ENCODE peak calls at places on chromosomes 5 and 9, in nine cellular contexts. Y is neural progenitor cell; A is HepG2; P is HCT116; F is right atrium auricular region; R is colonic mucosa; S is neuronal stem cell; Q is CD8-positive, alpha-beta memory T cell; L is small intestine. V is an unnamed sample.
A peak's percentile ranks its signal among the peaks of the same experiment; 100 is the strongest.

GRCh38 chr9:76027426-76027825 is 137.0 kb downstream of the PCSK5 start:
- DNase-seq in F (no peak), R (no peak), A (no peak), S (no peak), Q (no peak), L (no peak), Y (no peak), P (no peak), V (no peak)

GRCh38 chr5:139982975-139983240 is 60.2 kb downstream of the NRG2 start:
- DNase-seq in R (no peak), L (no peak), S (no peak), F (no peak), A (no peak), P (no peak), Y (peak; percentile 47), Q (no peak), V (no peak)

GRCh38 chr5:7756453-7756852 is 94.5 kb downstream of the CFAP90 start:
- DNase-seq in R (no peak), Y (no peak), F (no peak), S (no peak), Q (no peak), P (no peak), A (no peak), L (no peak), V (no peak)

GRCh38 chr5:60366489-60366888 is 333.5 kb downstream of the DEPDC1B start:
- DNase-seq in Y (no peak), F (no peak), L (no peak), A (no peak), Q (no peak), P (no peak), S (no peak), R (no peak), V (no peak)

GRCh38 chr9:91159664-91160121 is 202.0 kb downstream of the AUH start:
- DNase-seq in S (no peak), F (peak; percentile 64), A (no peak), P (no peak), Y (no peak), L (peak; percentile 32), R (peak; percentile 79), Q (no peak), V (no peak)

GRCh38 chr9:110575952-110576351 is 3.6 kb downstream of the SVEP1 start:
- DNase-seq in S (no peak), Q (no peak), Y (no peak), P (no peak), R (no peak), L (no peak), A (no peak), F (no peak), V (no peak)

GRCh38 chr9:37262410-37262809 is 142.0 kb downstream of the ZCCHC7 start:
- DNase-seq in R (no peak), P (no peak), F (no peak), S (no peak), Y (peak; percentile 58), A (no peak), Q (no peak), L (peak; percentile 16), V (no peak)

GRCh38 chr5:65037845-65038815 is 269.4 kb downstream of the CWC27 start:
- DNase-seq in P (peak; percentile 65), L (peak; percentile 69), Q (no peak), S (no peak), F (peak; percentile 66), R (peak; percentile 52), Y (peak; percentile 63), A (peak; percentile 39), V (peak; percentile 30)

GRCh38 chr5:119022017-119022745 is 33.8 kb upstream of the DTWD2 start:
- DNase-seq in A (no peak), F (no peak), R (no peak), S (no peak), P (no peak), Y (peak; percentile 32), L (peak; percentile 20), Q (no peak), V (peak; percentile 16)

GRCh38 chr5:76427481-76428140 is 24.5 kb downstream of the IQGAP2 start:
- DNase-seq in S (no peak), R (no peak), F (no peak), L (no peak), Q (no peak), A (no peak), Y (no peak), P (no peak), V (no peak)

GRCh38 chr9:121154782-121155181 is 46.9 kb downstream of the RAB14 start:
- DNase-seq in L (no peak), S (no peak), F (no peak), A (no peak), R (no peak), Q (no peak), P (peak; percentile 46), Y (no peak), V (no peak)

GRCh38 chr9:19229725-19230355 is 653 bp upstream of the DENND4C start:
- DNase-seq in L (peak; percentile 82), F (peak; percentile 79), P (peak; percentile 36), S (no peak), Q (peak; percentile 80), Y (peak; percentile 96), R (peak; percentile 78), A (peak; percentile 51), V (peak; percentile 75)

GRCh38 chr5:142432961-142433360 is 108.1 kb upstream of the SPRY4 start:
- DNase-seq in Q (peak; percentile 78), L (peak; percentile 54), Y (no peak), F (no peak), P (no peak), S (no peak), R (no peak), A (no peak), V (no peak)

GRCh38 chr5:113273949-113274348 is 160.8 kb downstream of the TSSK1B start:
- DNase-seq in Y (no peak), Q (no peak), S (no peak), L (no peak), F (no peak), A (no peak), R (no peak), P (no peak), V (no peak)

GRCh38 chr9:81052846-81053245 is 636.5 kb downstream of the TLE1 start:
- DNase-seq in P (no peak), R (no peak), A (no peak), S (no peak), L (no peak), F (no peak), Q (no peak), Y (no peak), V (no peak)

GRCh38 chr5:24110019-24110615 is 534.7 kb downstream of the CDH10 start:
- DNase-seq in P (no peak), S (peak; percentile 2), F (no peak), Y (peak; percentile 31), A (peak; percentile 2), Q (no peak), L (no peak), R (no peak), V (peak; percentile 35)

DNA sequence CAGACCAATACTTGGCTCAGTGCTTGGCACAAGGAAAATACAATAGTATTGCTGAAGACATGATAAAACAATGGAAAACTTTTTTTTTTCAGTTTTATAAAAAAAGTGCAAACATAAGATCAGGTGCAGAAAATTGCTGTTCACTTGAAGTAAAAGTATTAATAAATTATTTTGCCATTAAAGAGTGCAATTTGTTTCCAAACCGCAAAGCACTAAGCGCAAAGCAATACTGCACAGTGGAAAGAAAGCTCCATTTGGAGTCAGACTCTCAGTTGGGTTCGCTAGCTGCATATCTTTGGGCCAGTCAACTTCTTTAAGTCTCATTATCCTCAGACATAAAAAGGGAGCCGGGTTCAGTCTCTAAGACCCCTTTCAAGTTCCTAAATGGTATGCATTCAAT is 45.8 kb downstream of the MEF2C start:
- DNase-seq in Q (no peak), L (no peak), F (no peak), S (no peak), A (no peak), R (no peak), P (no peak), Y (peak; percentile 37), V (no peak)
- H3K4me1 ChIP-seq in Q (no peaks in the 10 kb centered on the region), L (no peaks in the 10 kb centered on the region), F (peaks cover 66% of the 10 kb centered on the region), S (no peaks in the 10 kb centered on the region), A (no peaks in the 10 kb centered on the region), R (no peaks in the 10 kb centered on the region), P (no peaks in the 10 kb centered on the region), Y (peaks cover 17% of the 10 kb centered on the region), V (peaks cover 10% of the 10 kb centered on the region)

DNA sequence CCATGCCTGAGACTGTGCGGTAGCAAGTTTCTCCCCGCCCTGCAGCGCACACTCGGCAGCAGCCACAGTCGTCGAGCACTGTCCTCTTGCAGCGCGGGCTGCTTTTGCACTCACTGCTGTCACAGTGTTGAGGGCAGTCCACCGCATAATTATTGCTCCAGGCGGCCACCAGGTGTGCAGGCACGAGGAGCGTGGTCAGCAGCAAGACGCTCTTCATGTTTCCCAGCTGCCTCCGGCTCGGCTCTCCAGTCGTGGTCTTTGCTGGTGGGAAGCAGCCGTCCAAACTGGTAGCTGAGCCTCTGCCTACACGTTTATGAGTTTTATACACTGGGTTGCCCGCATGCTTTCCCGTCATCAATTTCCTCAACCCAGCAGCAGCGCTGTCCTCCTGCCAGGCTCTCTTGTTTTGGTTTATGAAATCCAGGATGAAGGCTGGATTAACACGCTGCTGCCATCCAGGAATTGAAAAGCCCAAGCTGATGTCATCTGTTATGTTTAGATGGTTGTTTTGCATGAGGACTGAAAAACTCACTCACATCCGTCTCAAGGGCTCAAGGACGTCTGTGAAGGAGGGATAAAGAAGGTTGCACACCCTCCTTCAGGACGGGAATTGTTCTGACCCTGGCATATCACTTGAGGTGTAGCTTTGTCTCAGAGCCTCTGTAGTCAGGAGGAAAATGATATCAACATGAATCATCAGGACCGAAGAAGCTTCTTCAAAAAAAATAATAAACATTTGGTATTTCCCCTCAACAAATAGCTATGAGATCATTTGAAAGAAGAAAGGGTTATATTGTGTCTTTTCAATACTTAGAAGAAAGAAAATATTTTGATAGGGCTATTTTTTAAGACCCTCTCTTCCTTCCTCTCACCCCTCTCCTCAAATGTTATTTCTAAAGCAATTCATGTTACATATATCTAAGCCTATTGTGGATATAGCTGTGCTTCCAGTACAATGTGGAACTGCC is at the start of gene ESM1:
- DNase-seq in R (no peak), Q (no peak), Y (no peak), S (no peak), F (no peak), P (no peak), A (no peak), L (no peak), V (no peak)
- H3K4me3 ChIP-seq in R (no peak within 1 kb of the TSS), Q (no peak within 1 kb of the TSS), Y (no peak within 1 kb of the TSS), S (no peak within 1 kb of the TSS), F (no peak within 1 kb of the TSS), P (no peak within 1 kb of the TSS), A (no peak within 1 kb of the TSS), L (no peak within 1 kb of the TSS), V (no peak within 1 kb of the TSS)

DNA sequence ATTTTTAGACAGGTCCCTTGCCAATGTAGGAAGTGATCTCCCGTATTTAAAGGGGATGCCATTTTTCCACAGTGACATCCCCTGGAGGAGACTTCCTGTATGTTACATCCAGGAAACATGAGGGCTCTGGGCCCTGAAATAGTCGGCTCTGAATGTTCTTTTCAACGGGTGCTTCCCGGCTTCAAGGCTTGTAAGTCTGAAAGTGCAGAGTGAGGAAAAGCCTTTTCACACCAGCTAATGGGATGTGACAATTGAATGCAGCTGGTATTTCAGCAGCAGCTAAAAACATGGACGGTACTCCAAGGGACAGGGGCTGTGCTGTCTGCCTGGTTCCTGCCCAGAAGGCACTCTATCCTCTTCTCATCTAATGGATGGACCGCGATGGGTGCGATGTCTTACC is 1.4 kb downstream of the IL9 start:
- DNase-seq in R (no peak), F (peak; percentile 30), L (no peak), S (no peak), P (no peak), Q (no peak), Y (peak; percentile 52), A (no peak), V (no peak)
- H3K27me3 ChIP-seq in R (no peaks in the 10 kb centered on the region), F (no peaks in the 10 kb centered on the region), L (no peaks in the 10 kb centered on the region), S (no peaks in the 10 kb centered on the region), P (peaks cover 33% of the 10 kb centered on the region), Q (peaks cover 3% of the 10 kb centered on the region), Y (peaks cover 40% of the 10 kb centered on the region), A (no peaks in the 10 kb centered on the region), V (peaks cover 8% of the 10 kb centered on the region)

GRCh38 chr5:177431317-177432142 is 5.1 kb downstream of the GRK6 start:
- DNase-seq in Y (no peak), S (no peak), L (peak; percentile 49), Q (peak; percentile 84), P (no peak), F (no peak), A (no peak), R (no peak), V (no peak)
- H3K4me1 ChIP-seq in Y (peaks cover 9% of the 10 kb centered on the region), S (peaks cover 12% of the 10 kb centered on the region), L (no peaks in the 10 kb centered on the region), Q (peaks cover 92% of the 10 kb centered on the region), P (peaks cover 18% of the 10 kb centered on the region), F (peaks cover 30% of the 10 kb centered on the region), A (peaks cover 44% of the 10 kb centered on the region), R (peaks cover 4% of the 10 kb centered on the region), V (peaks cover 4% of the 10 kb centered on the region)